ENCODE peak calls at places on chromosomes 16 and 17, in five cellular contexts. One of them, this sample, is unnamed.

GRCh38 chr17:76562734-76563148 is 22.9 kb downstream of the PRCD start:
- DNase-seq in thoracic aorta: no peak
- DNase-seq in left ventricle myocardium inferior: no peak
- DNase-seq in fibroblast of lung: peak; percentile 94
- DNase-seq in Peyer's patch: no peak
- DNase-seq in this sample: no peak

GRCh38 chr17:57954421-57955182 is 610 bp downstream of the CUEDC1 start:
- DNase-seq in left ventricle myocardium inferior: peak; percentile 91
- DNase-seq in fibroblast of lung: peak; percentile 53
- DNase-seq in Peyer's patch: no peak
- DNase-seq in thoracic aorta: no peak
- DNase-seq in this sample: peak; percentile 88

GRCh38 chr17:50181155-50181554 is 15.3 kb downstream of the SGCA start:
- DNase-seq in thoracic aorta: no peak
- DNase-seq in Peyer's patch: no peak
- DNase-seq in left ventricle myocardium inferior: no peak
- DNase-seq in fibroblast of lung: no peak
- DNase-seq in this sample: no peak

GRCh38 chr17:76076100-76076764 is 1.7 kb downstream of the GALR2 start:
- DNase-seq in fibroblast of lung: no peak
- DNase-seq in thoracic aorta: no peak
- DNase-seq in left ventricle myocardium inferior: no peak
- DNase-seq in Peyer's patch: no peak
- DNase-seq in this sample: no peak

GRCh38 chr16:11627822-11628457 is 40.3 kb upstream of the SNN start:
- DNase-seq in left ventricle myocardium inferior: no peak
- DNase-seq in fibroblast of lung: peak; percentile 39
- DNase-seq in Peyer's patch: no peak
- DNase-seq in thoracic aorta: no peak
- DNase-seq in this sample: peak; percentile 30

GRCh38 chr16:17296412-17296811 is 174.3 kb downstream of the XYLT1 start:
- DNase-seq in thoracic aorta: no peak
- DNase-seq in fibroblast of lung: no peak
- DNase-seq in left ventricle myocardium inferior: peak; percentile 37
- DNase-seq in Peyer's patch: no peak
- DNase-seq in this sample: peak; percentile 19

GRCh38 chr17:65576939-65577338 is 15.5 kb upstream of the AXIN2 start:
- DNase-seq in left ventricle myocardium inferior: no peak
- DNase-seq in thoracic aorta: no peak
- DNase-seq in fibroblast of lung: no peak
- DNase-seq in Peyer's patch: no peak
- DNase-seq in this sample: no peak

GRCh38 chr17:66971730-66972441 is 7.4 kb downstream of the CACNG4 start:
- DNase-seq in left ventricle myocardium inferior: no peak
- DNase-seq in fibroblast of lung: no peak
- DNase-seq in Peyer's patch: no peak
- DNase-seq in thoracic aorta: no peak
- DNase-seq in this sample: no peak

GRCh38 chr17:1755993-1756306 is 5.9 kb upstream of the SERPINF1 start:
- DNase-seq in Peyer's patch: no peak
- DNase-seq in thoracic aorta: no peak
- DNase-seq in fibroblast of lung: no peak
- DNase-seq in left ventricle myocardium inferior: no peak
- DNase-seq in this sample: no peak

GRCh38 chr17:8954339-8954738 is 11.2 kb downstream of the PIK3R5 start:
- DNase-seq in thoracic aorta: no peak
- DNase-seq in Peyer's patch: peak; percentile 88
- DNase-seq in fibroblast of lung: no peak
- DNase-seq in left ventricle myocardium inferior: peak; percentile 64
- DNase-seq in this sample: peak; percentile 56

GRCh38 chr16:15403392-15403995 is 7.9 kb downstream of the MPV17L start:
- DNase-seq in Peyer's patch: no peak
- DNase-seq in thoracic aorta: no peak
- DNase-seq in fibroblast of lung: no peak
- DNase-seq in left ventricle myocardium inferior: no peak
- DNase-seq in this sample: no peak

GRCh38 chr17:78717431-78717980 is 64.6 kb downstream of the CYTH1 start:
- DNase-seq in fibroblast of lung: peak; percentile 68
- DNase-seq in thoracic aorta: no peak
- DNase-seq in left ventricle myocardium inferior: no peak
- DNase-seq in Peyer's patch: no peak
- DNase-seq in this sample: no peak

GRCh38 chr17:43517161-43517560 is 29.0 kb downstream of the ETV4 start:
- DNase-seq in thoracic aorta: no peak
- DNase-seq in fibroblast of lung: no peak
- DNase-seq in left ventricle myocardium inferior: no peak
- DNase-seq in Peyer's patch: no peak
- DNase-seq in this sample: no peak

GRCh38 chr16:57988929-57989328 is 11.5 kb downstream of the ZNF319 start:
- DNase-seq in thoracic aorta: no peak
- DNase-seq in fibroblast of lung: no peak
- DNase-seq in Peyer's patch: no peak
- DNase-seq in left ventricle myocardium inferior: peak; percentile 51
- DNase-seq in this sample: peak; percentile 57

GRCh38 chr17:36525113-36525512 is 9.6 kb downstream of the MYO19 start:
- DNase-seq in left ventricle myocardium inferior: no peak
- DNase-seq in fibroblast of lung: peak; percentile 3
- DNase-seq in Peyer's patch: no peak
- DNase-seq in thoracic aorta: no peak
- DNase-seq in this sample: no peak

GRCh38 chr17:81309140-81309858 is 14.2 kb upstream of the SLC38A10 start:
- DNase-seq in Peyer's patch: peak; percentile 43
- DNase-seq in left ventricle myocardium inferior: peak; percentile 93
- DNase-seq in fibroblast of lung: peak; percentile 74
- DNase-seq in thoracic aorta: peak; percentile 46
- DNase-seq in this sample: peak; percentile 93

GRCh38 chr16:54937673-54938350 is 7.1 kb downstream of the IRX5 start:
- DNase-seq in fibroblast of lung: no peak
- DNase-seq in thoracic aorta: no peak
- DNase-seq in left ventricle myocardium inferior: no peak
- DNase-seq in Peyer's patch: no peak
- DNase-seq in this sample: no peak

GRCh38 chr17:15920758-15921239 is 24.1 kb upstream of the ADORA2B start:
- DNase-seq in left ventricle myocardium inferior: no peak
- DNase-seq in thoracic aorta: no peak
- DNase-seq in fibroblast of lung: peak; percentile 91
- DNase-seq in Peyer's patch: no peak
- DNase-seq in this sample: no peak

GRCh38 chr16:3907586-3907985 is 27.1 kb upstream of the CREBBP start:
- DNase-seq in thoracic aorta: no peak
- DNase-seq in left ventricle myocardium inferior: no peak
- DNase-seq in fibroblast of lung: no peak
- DNase-seq in Peyer's patch: no peak
- DNase-seq in this sample: no peak

GRCh38 chr16:6122401-6122800 is 1024.8 kb upstream of the EEF2KMT start:
- DNase-seq in thoracic aorta: no peak
- DNase-seq in Peyer's patch: no peak
- DNase-seq in fibroblast of lung: no peak
- DNase-seq in left ventricle myocardium inferior: no peak
- DNase-seq in this sample: no peak

GRCh38 chr17:78535285-78536197 is 41.7 kb downstream of the DNAH17 start:
- DNase-seq in Peyer's patch: no peak
- DNase-seq in thoracic aorta: no peak
- DNase-seq in left ventricle myocardium inferior: no peak
- DNase-seq in fibroblast of lung: no peak
- DNase-seq in this sample: no peak

GRCh38 chr16:84881702-84882521 is 62.1 kb downstream of the CRISPLD2 start:
- DNase-seq in fibroblast of lung: peak; percentile 95
- DNase-seq in thoracic aorta: peak; percentile 15
- DNase-seq in left ventricle myocardium inferior: no peak
- DNase-seq in Peyer's patch: no peak
- DNase-seq in this sample: peak; percentile 31

GRCh38 chr17:72264682-72265405 is 144.0 kb downstream of the SOX9 start:
- DNase-seq in Peyer's patch: no peak
- DNase-seq in left ventricle myocardium inferior: no peak
- DNase-seq in fibroblast of lung: no peak
- DNase-seq in thoracic aorta: no peak
- DNase-seq in this sample: no peak

GRCh38 chr16:4241601-4242270 is at the start of gene SRL:
- DNase-seq in left ventricle myocardium inferior: peak; percentile 55
- DNase-seq in thoracic aorta: no peak
- DNase-seq in Peyer's patch: no peak
- DNase-seq in fibroblast of lung: no peak
- DNase-seq in this sample: no peak

GRCh38 chr17:34436607-34437006 is 73.6 kb upstream of the CCL1 start:
- DNase-seq in fibroblast of lung: no peak
- DNase-seq in Peyer's patch: no peak
- DNase-seq in left ventricle myocardium inferior: no peak
- DNase-seq in thoracic aorta: no peak
- DNase-seq in this sample: no peak

GRCh38 chr16:1163567-1164055 is 10.7 kb downstream of the CACNA1H start:
- DNase-seq in thoracic aorta: no peak
- DNase-seq in Peyer's patch: no peak
- DNase-seq in fibroblast of lung: no peak
- DNase-seq in left ventricle myocardium inferior: no peak
- DNase-seq in this sample: no peak

GRCh38 chr17:45030733-45031132 is 20.7 kb downstream of the DCAKD start:
- DNase-seq in thoracic aorta: no peak
- DNase-seq in left ventricle myocardium inferior: no peak
- DNase-seq in Peyer's patch: no peak
- DNase-seq in fibroblast of lung: no peak
- DNase-seq in this sample: no peak
- H3K4me1 ChIP-seq in thoracic aorta: no peaks in the 10 kb centered on the region
- H3K4me1 ChIP-seq in left ventricle myocardium inferior: peaks cover 3% of the 10 kb centered on the region
- H3K4me1 ChIP-seq in Peyer's patch: no peaks in the 10 kb centered on the region
- H3K4me1 ChIP-seq in fibroblast of lung: no peaks in the 10 kb centered on the region
- H3K4me1 ChIP-seq in this sample: no peaks in the 10 kb centered on the region

GRCh38 chr16:74437-75318 is 2.2 kb upstream of the RHBDF1 start:
- DNase-seq in thoracic aorta: no peak
- DNase-seq in Peyer's patch: no peak
- DNase-seq in fibroblast of lung: no peak
- DNase-seq in left ventricle myocardium inferior: no peak
- DNase-seq in this sample: no peak
- H3K4me1 ChIP-seq in thoracic aorta: peaks cover 76% of the 10 kb centered on the region
- H3K4me1 ChIP-seq in Peyer's patch: peaks cover 61% of the 10 kb centered on the region
- H3K4me1 ChIP-seq in fibroblast of lung: peaks cover 53% of the 10 kb centered on the region
- H3K4me1 ChIP-seq in left ventricle myocardium inferior: peaks cover 94% of the 10 kb centered on the region
- H3K4me1 ChIP-seq in this sample: peaks cover 87% of the 10 kb centered on the region

GRCh38 chr17:10116267-10116666 is 82.1 kb downstream of the GAS7 start:
- DNase-seq in Peyer's patch: no peak
- DNase-seq in left ventricle myocardium inferior: no peak
- DNase-seq in thoracic aorta: no peak
- DNase-seq in fibroblast of lung: no peak
- DNase-seq in this sample: no peak

GRCh38 chr17:10117085-10117484 is 81.3 kb downstream of the GAS7 start:
- DNase-seq in left ventricle myocardium inferior: no peak
- DNase-seq in thoracic aorta: no peak
- DNase-seq in Peyer's patch: no peak
- DNase-seq in fibroblast of lung: no peak
- DNase-seq in this sample: no peak

GRCh38 chr17:10116676-10117075 is 81.7 kb downstream of the GAS7 start:
- DNase-seq in Peyer's patch: no peak
- DNase-seq in fibroblast of lung: no peak
- DNase-seq in thoracic aorta: no peak
- DNase-seq in left ventricle myocardium inferior: no peak
- DNase-seq in this sample: no peak

GRCh38 chr17:10114931-10115535 is 83.4 kb downstream of the GAS7 start:
- DNase-seq in Peyer's patch: peak; percentile 63
- DNase-seq in left ventricle myocardium inferior: peak; percentile 94
- DNase-seq in thoracic aorta: peak; percentile 81
- DNase-seq in fibroblast of lung: peak; percentile 98
- DNase-seq in this sample: peak; percentile 89

GRCh38 chr17:10115536-10115932 is 82.9 kb downstream of the GAS7 start:
- DNase-seq in fibroblast of lung: no peak
- DNase-seq in left ventricle myocardium inferior: no peak
- DNase-seq in thoracic aorta: no peak
- DNase-seq in Peyer's patch: no peak
- DNase-seq in this sample: no peak
- H3K4me1 ChIP-seq in fibroblast of lung: peaks cover 14% of the 10 kb centered on the region
- H3K4me1 ChIP-seq in left ventricle myocardium inferior: peaks cover 89% of the 10 kb centered on the region
- H3K4me1 ChIP-seq in thoracic aorta: peaks cover 21% of the 10 kb centered on the region
- H3K4me1 ChIP-seq in Peyer's patch: peaks cover 36% of the 10 kb centered on the region
- H3K4me1 ChIP-seq in this sample: peaks cover 62% of the 10 kb centered on the region

DNA sequence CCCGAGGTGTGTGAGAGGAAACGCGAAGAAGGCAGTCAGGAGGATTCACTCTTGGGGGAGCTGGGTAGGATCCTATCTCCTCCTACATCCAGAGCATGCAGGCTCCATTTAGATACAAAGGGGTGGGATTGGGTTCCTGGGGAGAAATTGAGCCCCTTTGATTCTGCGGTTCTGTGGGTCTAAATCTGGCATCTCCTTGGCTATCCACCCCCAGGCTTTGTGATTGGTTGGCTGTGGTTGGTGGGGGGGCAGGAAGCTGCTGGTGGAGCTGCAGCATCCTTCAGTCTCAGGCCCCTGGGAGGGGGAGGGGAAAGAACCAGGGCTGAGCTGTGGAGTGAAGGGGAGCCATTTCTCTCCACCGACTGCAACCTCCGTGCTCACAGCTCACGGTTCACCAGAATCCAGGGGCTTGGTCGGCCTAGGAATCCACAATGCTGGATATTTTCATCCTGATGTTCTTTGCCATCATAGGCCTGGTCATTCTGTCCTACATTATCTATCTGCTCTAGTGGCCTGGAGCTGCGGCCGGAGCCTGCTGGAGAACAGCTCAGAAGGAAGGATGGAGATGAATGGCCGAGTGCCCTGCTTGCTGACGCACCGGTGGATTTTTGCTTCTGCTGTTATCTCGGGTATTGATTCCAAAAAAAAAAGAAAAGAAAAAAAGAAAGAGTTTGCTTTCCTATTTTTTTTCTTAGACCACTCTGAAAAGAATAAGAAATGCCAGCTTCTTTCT is at the start of gene LASP1NB:
- DNase-seq in thoracic aorta: no peak
- DNase-seq in Peyer's patch: peak; percentile 41
- DNase-seq in left ventricle myocardium inferior: no peak
- DNase-seq in fibroblast of lung: peak; percentile 51
- DNase-seq in this sample: peak; percentile 81
- H3K4me1 ChIP-seq in thoracic aorta: peaks cover 50% of the 10 kb centered on the region
- H3K4me1 ChIP-seq in Peyer's patch: peaks cover 41% of the 10 kb centered on the region
- H3K4me1 ChIP-seq in left ventricle myocardium inferior: peaks cover 44% of the 10 kb centered on the region
- H3K4me1 ChIP-seq in fibroblast of lung: peaks cover 28% of the 10 kb centered on the region
- H3K4me1 ChIP-seq in this sample: peaks cover 57% of the 10 kb centered on the region